ENCODE peak calls at places on chromosomes 7 and 10, in ten cellular contexts. K is stimulated activated CD4-positive, alpha-beta T cell treated with anti-CD3 and anti-CD28 coated beads, Interleukin-15, amount 100 ng/mL, for 24 hours; W is cardiac fibroblast; P is H54; B is substantia nigra; I is NCI-H1092; D is GM20000; M is WTC11; A is A549; Q is omental fat pad. G is an unnamed sample.

GRCh38 chr10:98577168-98577567 is 130.4 kb upstream of the HPS1 start:
- DNase-seq in K (no peak), W (no peak), P (no peak), B (no peak), I (no peak), D (no peak), M (no peak), A (no peak), Q (no peak), G (no peak)

GRCh38 chr10:122331615-122332446 is 42.7 kb upstream of the PLEKHA1 start:
- DNase-seq in K (no peak), W (no peak), P (no peak), B (no peak), I (no peak), D (no peak), M (no peak), A (peak), Q (no peak), G (no peak)

GRCh38 chr7:23003505-23004246 is 10.3 kb downstream of the HYCC1 start:
- DNase-seq in K (no peak), W (no peak), P (no peak), B (no peak), I (no peak), D (no peak), M (no peak), A (no peak), Q (no peak), G (no peak)

GRCh38 chr7:44172352-44172751 is 16.9 kb downstream of the GCK start:
- DNase-seq in K (no peak), W (no peak), P (no peak), B (no peak), I (no peak), D (no peak), M (no peak), A (no peak), Q (no peak), G (no peak)

GRCh38 chr7:27172388-27172774 is 1.7 kb downstream of the HOXA10 start:
- DNase-seq in K (peak), W (no peak), P (no peak), B (no peak), I (no peak), D (no peak), M (no peak), A (no peak), Q (peak), G (no peak)

GRCh38 chr10:3091346-3091787 is 24.0 kb downstream of the PFKP start:
- DNase-seq in K (peak), W (peak), P (no peak), B (no peak), I (no peak), D (no peak), M (no peak), A (peak), Q (no peak), G (no peak)

GRCh38 chr10:106535304-106535964 is 629.1 kb downstream of the SORCS1 start:
- DNase-seq in K (no peak), W (no peak), P (no peak), B (no peak), I (no peak), D (no peak), M (peak), A (peak), Q (no peak), G (no peak)

GRCh38 chr10:58827381-58827780 is 314.7 kb downstream of the BICC1 start:
- DNase-seq in K (no peak), W (no peak), P (no peak), B (no peak), I (no peak), D (no peak), M (no peak), A (no peak), Q (no peak), G (no peak)

GRCh38 chr7:5671053-5671452 is 110.4 kb downstream of the RNF216 start:
- DNase-seq in K (no peak), W (no peak), P (no peak), B (no peak), I (no peak), D (no peak), M (no peak), A (no peak), Q (no peak), G (no peak)

GRCh38 chr10:58856508-58857240 is 319.8 kb upstream of the PHYHIPL start:
- DNase-seq in K (no peak), W (peak), P (peak), B (no peak), I (no peak), D (no peak), M (peak), A (peak), Q (no peak), G (no peak)

GRCh38 chr10:31507427-31507826 is 188.4 kb downstream of the ZEB1 start:
- DNase-seq in K (no peak), W (no peak), P (no peak), B (no peak), I (no peak), D (no peak), M (no peak), A (no peak), Q (no peak), G (no peak)

GRCh38 chr7:71637578-71637977 is 505.6 kb downstream of the GALNT17 start:
- DNase-seq in K (no peak), W (peak), P (no peak), B (no peak), I (no peak), D (no peak), M (no peak), A (no peak), Q (no peak), G (no peak)

GRCh38 chr10:43843331-43844101 is 194.8 kb upstream of the ZNF32 start:
- DNase-seq in K (no peak), W (peak), P (no peak), B (no peak), I (no peak), D (no peak), M (no peak), A (no peak), Q (no peak), G (no peak)

GRCh38 chr7:70833726-70834125 is 298.2 kb upstream of the GALNT17 start:
- DNase-seq in K (no peak), W (peak), P (peak), B (no peak), I (no peak), D (no peak), M (no peak), A (no peak), Q (no peak), G (no peak)